ENCODE peak calls at places on chromosomes 11 and 22, in ten cellular contexts. M is heart left ventricle, P is prostate gland, S is tibial nerve, J is stomach, O is suprapubic skin, A is A549, B is esophagus squamous epithelium, N is HepG2, G is Peyer's patch. K is an unnamed sample.

GRCh38 chr11:6634534-6634933 is 15.3 kb upstream of the TPP1 start:
- DNase-seq in M (no peak), P (no peak), S (no peak), J (no peak), O (no peak), A (no peak), B (no peak), N (no peak), G (no peak), K (no peak)

GRCh38 chr11:5269715-5270147 is at the start of gene HBE1:
- DNase-seq in M (no peak), P (no peak), S (no peak), J (no peak), O (no peak), A (no peak), B (no peak), N (no peak), G (no peak), K (no peak)

GRCh38 chr11:66068154-66068821 is 1.8 kb upstream of the PACS1 start:
- DNase-seq in M (peak; percentile 76), P (peak; percentile 65), S (no peak), J (peak; percentile 73), O (peak; percentile 88), A (peak; percentile 81), B (no peak), N (peak; percentile 57), G (peak; percentile 76), K (peak; percentile 78)

GRCh38 chr11:126053340-126054286 is 9.1 kb downstream of the CDON start:
- DNase-seq in M (no peak), P (no peak), S (no peak), J (no peak), O (no peak), A (no peak), B (no peak), N (no peak), G (no peak), K (no peak)

GRCh38 chr11:123519055-123519796 is 89.2 kb downstream of the GRAMD1B start:
- DNase-seq in M (no peak), P (no peak), S (no peak), J (no peak), O (no peak), A (no peak), B (no peak), N (no peak), G (no peak), K (no peak)

GRCh38 chr22:46815559-46815895 is 53.1 kb downstream of the TBC1D22A start:
- DNase-seq in M (no peak), P (no peak), S (no peak), J (no peak), O (no peak), A (no peak), B (no peak), N (no peak), G (no peak), K (no peak)

GRCh38 chr11:130216591-130217132 is 57.1 kb downstream of the ST14 start:
- DNase-seq in M (peak; percentile 9), P (no peak), S (no peak), J (peak; percentile 14), O (no peak), A (no peak), B (no peak), N (no peak), G (no peak), K (peak; percentile 6)

GRCh38 chr11:68271023-68271780 is 571 bp downstream of the C11orf24 start:
- DNase-seq in M (peak; percentile 65), P (no peak), S (no peak), J (peak; percentile 61), O (peak; percentile 88), A (peak; percentile 80), B (no peak), N (peak; percentile 82), G (peak; percentile 81), K (peak; percentile 62)

DNA sequence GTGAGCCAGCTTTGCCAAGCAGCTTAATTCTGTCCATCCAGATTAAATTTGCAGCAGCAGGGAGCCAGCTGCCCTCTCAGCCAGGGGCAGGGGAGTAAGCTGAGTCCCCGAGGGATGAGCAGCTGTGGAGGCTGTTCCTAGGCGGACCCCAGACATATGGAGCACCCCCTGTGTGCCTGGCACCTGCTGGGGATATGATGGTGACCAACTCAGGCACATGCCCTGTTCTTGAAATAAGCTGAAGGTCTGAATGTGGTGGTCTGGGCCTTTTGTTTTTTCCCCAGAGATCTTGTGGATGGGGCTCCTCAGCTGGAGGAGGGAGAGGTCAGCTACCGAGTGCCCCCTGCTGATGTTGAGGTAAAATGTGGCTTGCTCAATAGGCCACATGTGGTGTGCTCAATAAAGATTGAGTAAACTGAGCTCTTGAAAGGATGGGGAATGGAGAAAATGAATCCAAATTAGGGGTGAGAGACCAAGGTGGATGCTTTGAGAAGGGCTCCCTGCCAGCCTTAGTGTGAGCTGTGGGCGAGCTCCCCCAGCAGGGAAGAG is 103.3 kb upstream of the NNMT start:
- DNase-seq in M (no peak), P (no peak), S (no peak), J (no peak), O (no peak), A (no peak), B (no peak), N (no peak), G (no peak), K (no peak)
- H3K27ac ChIP-seq in M (no peak overlapping the region), P (peak overlapping the region; percentile 94), S (peak overlapping the region; percentile 32), J (no peak overlapping the region), O (no peak overlapping the region), A (no peak overlapping the region), B (peak overlapping the region; percentile 93), N (no peak overlapping the region), G (no peak overlapping the region), K (no peak overlapping the region)

GRCh38 chr11:57653162-57653561 is 3.5 kb upstream of the YPEL4 start:
- DNase-seq in M (no peak), P (no peak), S (no peak), J (no peak), O (no peak), A (no peak), B (no peak), N (no peak), G (no peak), K (no peak)

GRCh38 chr11:57659669-57660068 is 2.1 kb downstream of the CLP1 start:
- DNase-seq in M (no peak), P (no peak), S (no peak), J (no peak), O (no peak), A (no peak), B (no peak), N (no peak), G (no peak), K (no peak)

GRCh38 chr11:57658023-57658361 is 430 bp downstream of the CLP1 start:
- DNase-seq in M (no peak), P (no peak), S (no peak), J (no peak), O (no peak), A (no peak), B (no peak), N (no peak), G (no peak), K (no peak)

GRCh38 chr11:57656936-57657289 is 649 bp upstream of the CLP1 start:
- DNase-seq in M (no peak), P (no peak), S (no peak), J (no peak), O (no peak), A (no peak), B (no peak), N (no peak), G (no peak), K (no peak)

DNA sequence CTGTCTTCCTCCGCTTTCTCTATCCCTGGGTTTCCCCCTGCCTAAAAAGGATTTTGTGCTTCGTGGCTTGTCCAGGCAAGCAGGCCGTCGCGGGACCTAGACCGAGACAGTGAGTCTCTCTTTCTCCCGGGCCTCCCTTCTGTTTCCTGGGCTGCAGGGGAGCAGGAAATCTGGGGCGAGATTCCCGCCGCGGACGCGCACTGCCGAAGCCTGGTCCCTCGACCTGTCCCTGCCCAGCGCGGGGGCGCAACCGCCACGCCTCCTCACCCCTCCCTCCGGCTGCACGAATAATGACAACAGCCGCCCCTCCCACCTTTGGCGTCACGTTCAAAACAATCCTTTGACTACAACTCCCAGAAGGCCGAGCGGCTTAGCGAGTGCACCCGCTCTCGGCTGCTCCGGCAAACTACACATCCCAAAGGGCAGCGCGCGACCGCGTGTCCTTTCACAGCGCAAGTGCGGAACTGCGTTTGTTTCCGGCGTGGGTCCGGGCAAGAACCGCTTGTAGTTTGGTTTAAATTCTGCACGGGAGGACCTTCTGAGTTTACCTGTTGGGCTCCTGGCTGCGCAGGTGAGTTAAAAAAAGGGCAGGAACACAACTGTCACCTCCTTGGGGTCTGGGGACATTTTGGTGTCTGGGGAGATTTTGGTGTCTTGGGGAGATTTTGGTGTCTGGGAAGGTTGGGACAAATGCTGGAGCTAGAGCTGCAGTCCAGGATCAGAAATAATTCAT is at the start of gene CLP1:
- DNase-seq in M (peak; percentile 100), P (peak; percentile 100), S (peak; percentile 99), J (peak; percentile 99), O (peak; percentile 100), A (peak; percentile 99), B (peak; percentile 97), N (peak; percentile 98), G (peak; percentile 100), K (peak; percentile 99)
- TF ChIP-seq POLR2A in M (no peak), P (peak; percentile 87), S (peak; percentile 94), J (no peak), O (peak; percentile 77), A (peak; percentile 44), B (peak; percentile 81), N (peak; percentile 71), G (peak; percentile 59), K (peak; percentile 59)

DNA sequence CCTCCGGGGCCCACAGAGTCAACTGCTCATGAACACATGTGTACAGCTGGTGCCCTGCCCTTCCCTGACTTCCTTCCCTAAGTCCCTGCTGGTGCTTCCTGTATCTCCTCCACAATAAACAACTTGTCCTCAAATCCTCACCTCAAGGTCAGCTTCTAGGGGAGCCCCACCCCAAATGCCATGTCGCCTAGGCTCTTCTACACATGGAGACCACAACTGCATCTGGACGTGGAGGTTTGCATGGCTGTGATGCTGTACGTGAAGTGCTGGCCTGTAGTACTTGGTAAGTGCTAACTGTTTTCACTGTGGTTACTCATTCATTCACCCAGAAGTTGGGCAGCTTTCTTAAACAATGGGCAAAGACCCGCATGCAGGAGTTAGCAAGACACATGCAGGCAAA is 359.5 kb downstream of the SHANK2 start:
- DNase-seq in M (no peak), P (no peak), S (no peak), J (no peak), O (no peak), A (no peak), B (no peak), N (no peak), G (no peak), K (no peak)
- H3K9me3 ChIP-seq in M (no peaks in the 10 kb centered on the region), P (no peaks in the 10 kb centered on the region), S (peaks cover 5% of the 10 kb centered on the region), J (peaks cover 10% of the 10 kb centered on the region), O (peaks cover 15% of the 10 kb centered on the region), A (peaks cover 10% of the 10 kb centered on the region), B (peaks cover 8% of the 10 kb centered on the region), N (no peaks in the 10 kb centered on the region), G (no peaks in the 10 kb centered on the region), K (no peaks in the 10 kb centered on the region)

GRCh38 chr11:72920001-72920400 is 105.8 kb downstream of the ATG16L2 start:
- DNase-seq in M (no peak), P (no peak), S (no peak), J (no peak), O (no peak), A (no peak), B (no peak), N (no peak), G (no peak), K (no peak)
- H3K27ac ChIP-seq in M (no peak overlapping the region), P (no peak overlapping the region), S (no peak overlapping the region), J (no peak overlapping the region), O (no peak overlapping the region), A (no peak overlapping the region), B (no peak overlapping the region), N (no peak overlapping the region), G (no peak overlapping the region), K (no peak overlapping the region)

K was measured in body of pancreas.